ENCODE peak calls at places on chromosomes 2 and 18, in eight cellular contexts. One of them, this sample, is unnamed.

GRCh38 chr2:25066455-25066854 is 24.6 kb downstream of the EFR3B start:
- DNase-seq in adrenal gland: no peak
- DNase-seq in A549: no peak
- DNase-seq in K562: no peak
- DNase-seq in IMR-90: no peak
- DNase-seq in lower leg skin: no peak
- DNase-seq in stomach: no peak
- DNase-seq in Peyer's patch: no peak
- DNase-seq in this sample: no peak

GRCh38 chr2:66058675-66059074 is 376.2 kb upstream of the MEIS1 start:
- DNase-seq in adrenal gland: no peak
- DNase-seq in A549: no peak
- DNase-seq in K562: no peak
- DNase-seq in IMR-90: no peak
- DNase-seq in lower leg skin: no peak
- DNase-seq in stomach: no peak
- DNase-seq in Peyer's patch: no peak
- DNase-seq in this sample: no peak

GRCh38 chr2:6968319-6969100 is 51.3 kb downstream of the RNF144A start:
- DNase-seq in adrenal gland: no peak
- DNase-seq in A549: no peak
- DNase-seq in K562: no peak
- DNase-seq in IMR-90: no peak
- DNase-seq in lower leg skin: no peak
- DNase-seq in stomach: no peak
- DNase-seq in Peyer's patch: no peak
- DNase-seq in this sample: no peak

GRCh38 chr2:54839526-54840255 is 116.2 kb downstream of the EML6 start:
- DNase-seq in adrenal gland: peak
- DNase-seq in A549: no peak
- DNase-seq in K562: no peak
- DNase-seq in IMR-90: no peak
- DNase-seq in lower leg skin: no peak
- DNase-seq in stomach: no peak
- DNase-seq in Peyer's patch: no peak
- DNase-seq in this sample: no peak

GRCh38 chr18:58196164-58196563 is 152.1 kb downstream of the NEDD4L start:
- DNase-seq in adrenal gland: no peak
- DNase-seq in A549: no peak
- DNase-seq in K562: no peak
- DNase-seq in IMR-90: no peak
- DNase-seq in lower leg skin: no peak
- DNase-seq in stomach: no peak
- DNase-seq in Peyer's patch: no peak
- DNase-seq in this sample: no peak

GRCh38 chr2:27907547-27907946 is 17.0 kb downstream of the BABAM2 start:
- DNase-seq in adrenal gland: no peak
- DNase-seq in A549: no peak
- DNase-seq in K562: no peak
- DNase-seq in IMR-90: peak
- DNase-seq in lower leg skin: no peak
- DNase-seq in stomach: no peak
- DNase-seq in Peyer's patch: no peak
- DNase-seq in this sample: no peak

GRCh38 chr18:50661013-50661412 is 101.1 kb downstream of the MAPK4 start:
- DNase-seq in adrenal gland: no peak
- DNase-seq in A549: no peak
- DNase-seq in K562: no peak
- DNase-seq in IMR-90: no peak
- DNase-seq in lower leg skin: no peak
- DNase-seq in stomach: no peak
- DNase-seq in Peyer's patch: no peak
- DNase-seq in this sample: no peak

GRCh38 chr2:66840321-66841014 is 405.5 kb downstream of the MEIS1 start:
- DNase-seq in adrenal gland: no peak
- DNase-seq in A549: no peak
- DNase-seq in K562: no peak
- DNase-seq in IMR-90: peak
- DNase-seq in lower leg skin: no peak
- DNase-seq in stomach: no peak
- DNase-seq in Peyer's patch: no peak
- DNase-seq in this sample: no peak

GRCh38 chr2:88735853-88736252 is 44.4 kb downstream of the RPIA start:
- DNase-seq in adrenal gland: peak
- DNase-seq in A549: no peak
- DNase-seq in K562: peak
- DNase-seq in IMR-90: no peak
- DNase-seq in lower leg skin: no peak
- DNase-seq in stomach: no peak
- DNase-seq in Peyer's patch: no peak
- DNase-seq in this sample: peak

GRCh38 chr2:84603911-84604310 is 87.6 kb downstream of the DNAH6 start:
- DNase-seq in adrenal gland: no peak
- DNase-seq in A549: no peak
- DNase-seq in K562: no peak
- DNase-seq in IMR-90: no peak
- DNase-seq in lower leg skin: no peak
- DNase-seq in stomach: no peak
- DNase-seq in Peyer's patch: no peak
- DNase-seq in this sample: no peak

GRCh38 chr2:170886391-170886790 is 42.7 kb upstream of the GORASP2 start:
- DNase-seq in adrenal gland: no peak
- DNase-seq in A549: no peak
- DNase-seq in K562: no peak
- DNase-seq in IMR-90: peak
- DNase-seq in lower leg skin: no peak
- DNase-seq in stomach: no peak
- DNase-seq in Peyer's patch: no peak
- DNase-seq in this sample: no peak

GRCh38 chr18:27017901-27018500 is 152.5 kb upstream of the AQP4 start:
- DNase-seq in adrenal gland: peak
- DNase-seq in A549: peak
- DNase-seq in K562: no peak
- DNase-seq in IMR-90: no peak
- DNase-seq in lower leg skin: no peak
- DNase-seq in stomach: no peak
- DNase-seq in Peyer's patch: no peak
- DNase-seq in this sample: peak

GRCh38 chr2:239802101-239802649 is 223.0 kb downstream of the NDUFA10 start:
- DNase-seq in adrenal gland: no peak
- DNase-seq in A549: no peak
- DNase-seq in K562: no peak
- DNase-seq in IMR-90: no peak
- DNase-seq in lower leg skin: no peak
- DNase-seq in stomach: peak
- DNase-seq in Peyer's patch: no peak
- DNase-seq in this sample: no peak

GRCh38 chr18:2494921-2495320 is 76.4 kb downstream of the METTL4 start:
- DNase-seq in adrenal gland: no peak
- DNase-seq in A549: no peak
- DNase-seq in K562: no peak
- DNase-seq in IMR-90: peak
- DNase-seq in lower leg skin: no peak
- DNase-seq in stomach: no peak
- DNase-seq in Peyer's patch: no peak
- DNase-seq in this sample: no peak

GRCh38 chr2:112725545-112726457 is 5.0 kb downstream of the NT5DC4 start:
- DNase-seq in adrenal gland: no peak
- DNase-seq in A549: no peak
- DNase-seq in K562: no peak
- DNase-seq in IMR-90: no peak
- DNase-seq in lower leg skin: no peak
- DNase-seq in stomach: no peak
- DNase-seq in Peyer's patch: peak
- DNase-seq in this sample: no peak

GRCh38 chr2:109562421-109562820 is 51.3 kb downstream of the SEPTIN10 start:
- DNase-seq in adrenal gland: no peak
- DNase-seq in A549: peak
- DNase-seq in K562: no peak
- DNase-seq in IMR-90: peak
- DNase-seq in lower leg skin: no peak
- DNase-seq in stomach: no peak
- DNase-seq in Peyer's patch: no peak
- DNase-seq in this sample: no peak

GRCh38 chr18:39211461-39211860 is 1645.9 kb upstream of the CELF4 start:
- DNase-seq in adrenal gland: no peak
- DNase-seq in A549: no peak
- DNase-seq in K562: no peak
- DNase-seq in IMR-90: no peak
- DNase-seq in lower leg skin: no peak
- DNase-seq in stomach: no peak
- DNase-seq in Peyer's patch: no peak
- DNase-seq in this sample: no peak

GRCh38 chr2:138267161-138267901 is 234.2 kb upstream of the SPOPL start:
- DNase-seq in adrenal gland: no peak
- DNase-seq in A549: no peak
- DNase-seq in K562: no peak
- DNase-seq in IMR-90: peak
- DNase-seq in lower leg skin: no peak
- DNase-seq in stomach: no peak
- DNase-seq in Peyer's patch: no peak
- DNase-seq in this sample: no peak

GRCh38 chr18:54926593-54927297 is 32.5 kb downstream of the CCDC68 start:
- DNase-seq in adrenal gland: no peak
- DNase-seq in A549: no peak
- DNase-seq in K562: no peak
- DNase-seq in IMR-90: peak
- DNase-seq in lower leg skin: no peak
- DNase-seq in stomach: no peak
- DNase-seq in Peyer's patch: no peak
- DNase-seq in this sample: no peak

GRCh38 chr2:239065537-239065936 is 217.7 kb downstream of the TWIST2 start:
- DNase-seq in adrenal gland: no peak
- DNase-seq in A549: no peak
- DNase-seq in K562: no peak
- DNase-seq in IMR-90: no peak
- DNase-seq in lower leg skin: no peak
- DNase-seq in stomach: no peak
- DNase-seq in Peyer's patch: no peak
- DNase-seq in this sample: no peak

GRCh38 chr18:75205760-75206109 is 3.2 kb downstream of the PTGR3 start:
- DNase-seq in adrenal gland: no peak
- DNase-seq in A549: no peak
- DNase-seq in K562: peak
- DNase-seq in IMR-90: peak
- DNase-seq in lower leg skin: no peak
- DNase-seq in stomach: no peak
- DNase-seq in Peyer's patch: no peak
- DNase-seq in this sample: no peak

GRCh38 chr2:95165371-95166064 is at the start of gene ZNF2:
- DNase-seq in adrenal gland: peak
- DNase-seq in A549: peak
- DNase-seq in K562: peak
- DNase-seq in IMR-90: peak
- DNase-seq in lower leg skin: peak
- DNase-seq in stomach: peak
- DNase-seq in Peyer's patch: peak
- DNase-seq in this sample: peak
- TF ChIP-seq POLR2A in adrenal gland: peak
- TF ChIP-seq POLR2A in A549: peak
- TF ChIP-seq POLR2A in K562: peak
- TF ChIP-seq POLR2A in IMR-90: peak
- TF ChIP-seq POLR2A in lower leg skin: no peak
- TF ChIP-seq POLR2A in stomach: peak
- TF ChIP-seq POLR2A in Peyer's patch: peak
- TF ChIP-seq POLR2A in this sample: peak

DNA sequence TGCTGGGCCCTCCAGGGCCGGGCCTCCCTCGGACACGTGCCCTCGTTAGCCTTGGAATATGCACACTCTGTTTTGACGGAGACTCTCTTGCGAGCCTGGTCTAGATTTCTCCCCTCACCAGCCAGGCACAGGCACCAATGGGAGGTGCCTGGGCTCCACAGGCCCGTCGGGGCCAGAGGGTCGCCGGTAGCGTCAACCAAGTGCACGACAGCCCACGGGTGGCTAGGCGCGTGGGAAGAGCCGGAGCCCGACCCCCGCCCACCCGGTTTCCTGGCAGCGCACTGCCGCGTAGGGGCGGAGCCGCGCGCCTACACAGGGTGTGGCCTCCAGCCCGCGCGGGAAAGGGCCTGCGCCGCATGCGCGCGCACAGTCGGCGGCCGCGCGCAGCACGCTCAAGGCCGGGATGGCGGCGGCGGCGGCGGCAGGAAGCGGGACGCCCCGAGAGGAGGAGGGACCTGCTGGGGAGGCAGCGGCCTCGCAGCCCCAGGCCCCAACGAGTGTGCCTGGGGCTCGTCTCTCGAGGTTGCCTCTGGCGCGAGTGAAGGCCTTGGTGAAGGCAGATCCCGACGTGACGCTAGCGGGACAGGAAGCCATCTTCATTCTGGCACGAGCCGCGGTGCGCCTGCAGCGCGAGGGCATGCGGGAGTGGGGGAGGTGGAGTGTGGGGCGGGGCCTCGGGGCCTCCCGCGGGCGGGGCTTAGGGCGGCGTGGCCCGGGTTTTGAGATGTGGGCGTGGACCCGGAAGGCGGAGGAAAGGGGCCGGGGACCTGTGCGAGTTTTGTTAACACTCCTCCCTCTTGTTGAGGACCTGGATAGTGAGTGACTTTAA is at the start of gene POLE4:
- DNase-seq in adrenal gland: peak
- DNase-seq in A549: peak
- DNase-seq in K562: peak
- DNase-seq in IMR-90: peak
- DNase-seq in lower leg skin: peak
- DNase-seq in stomach: peak
- DNase-seq in Peyer's patch: peak
- DNase-seq in this sample: peak
- TF ChIP-seq POLR2A in adrenal gland: peak
- TF ChIP-seq POLR2A in A549: peak
- TF ChIP-seq POLR2A in K562: peak
- TF ChIP-seq POLR2A in IMR-90: peak
- TF ChIP-seq POLR2A in lower leg skin: peak
- TF ChIP-seq POLR2A in stomach: no peak
- TF ChIP-seq POLR2A in Peyer's patch: peak
- TF ChIP-seq POLR2A in this sample: peak

DNA sequence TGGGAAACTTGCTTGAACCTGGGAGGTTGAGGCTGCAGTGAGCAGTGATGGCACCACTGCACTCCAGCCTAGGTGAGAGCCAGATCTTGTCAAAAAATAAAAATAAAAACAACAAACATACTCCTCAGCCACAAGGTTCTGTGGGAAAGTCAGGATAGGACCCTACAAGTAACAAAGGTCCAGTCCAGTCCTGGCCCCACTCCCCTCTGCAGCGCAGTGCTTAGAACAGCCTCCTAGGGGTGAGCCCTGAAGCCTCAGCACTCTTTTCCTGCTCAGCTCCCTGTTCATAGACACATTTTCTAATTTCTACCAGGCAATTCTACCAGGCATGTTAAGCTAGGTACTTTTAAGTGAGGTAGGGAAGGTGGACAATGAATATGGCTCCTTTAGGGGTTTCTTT is 22.2 kb upstream of the SDC1 start:
- DNase-seq in adrenal gland: no peak
- DNase-seq in A549: no peak
- DNase-seq in K562: no peak
- DNase-seq in IMR-90: no peak
- DNase-seq in lower leg skin: no peak
- DNase-seq in stomach: no peak
- DNase-seq in Peyer's patch: no peak
- DNase-seq in this sample: no peak
- TF ChIP-seq POLR2A in adrenal gland: no peak
- TF ChIP-seq POLR2A in A549: no peak
- TF ChIP-seq POLR2A in K562: no peak
- TF ChIP-seq POLR2A in IMR-90: no peak
- TF ChIP-seq POLR2A in lower leg skin: no peak
- TF ChIP-seq POLR2A in stomach: no peak
- TF ChIP-seq POLR2A in Peyer's patch: no peak
- TF ChIP-seq POLR2A in this sample: no peak

GRCh38 chr2:217218269-217219140 is 358.6 kb upstream of the TNP1 start:
- DNase-seq in adrenal gland: peak
- DNase-seq in A549: no peak
- DNase-seq in K562: peak
- DNase-seq in IMR-90: peak
- DNase-seq in lower leg skin: no peak
- DNase-seq in stomach: no peak
- DNase-seq in Peyer's patch: no peak
- DNase-seq in this sample: peak
- TF ChIP-seq POLR2A in adrenal gland: no peak
- TF ChIP-seq POLR2A in A549: no peak
- TF ChIP-seq POLR2A in K562: no peak
- TF ChIP-seq POLR2A in IMR-90: no peak
- TF ChIP-seq POLR2A in lower leg skin: no peak
- TF ChIP-seq POLR2A in stomach: no peak
- TF ChIP-seq POLR2A in Peyer's patch: no peak
- TF ChIP-seq POLR2A in this sample: no peak